ENCODE peak calls at places on chromosome 4, in eight cellular contexts. One of them, this sample, is unnamed.

GRCh38 chr4:8439914-8440490 is 521 bp downstream of the ACOX3 start:
- DNase-seq in gastrocnemius medialis: peak
- DNase-seq in uterus: no peak
- DNase-seq in tibial nerve: peak
- DNase-seq in IMR-90: no peak
- DNase-seq in sigmoid colon: no peak
- DNase-seq in HepG2: peak
- DNase-seq in lower leg skin: no peak
- DNase-seq in this sample: no peak

GRCh38 chr4:40227284-40227683 is 30.5 kb downstream of the RHOH start:
- DNase-seq in lower leg skin: no peak
- DNase-seq in tibial nerve: no peak
- DNase-seq in gastrocnemius medialis: no peak
- DNase-seq in IMR-90: no peak
- DNase-seq in sigmoid colon: no peak
- DNase-seq in HepG2: no peak
- DNase-seq in uterus: no peak
- DNase-seq in this sample: no peak

GRCh38 chr4:83013420-83013867 is 2.8 kb upstream of the LIN54 start:
- DNase-seq in sigmoid colon: no peak
- DNase-seq in uterus: no peak
- DNase-seq in lower leg skin: no peak
- DNase-seq in tibial nerve: no peak
- DNase-seq in gastrocnemius medialis: no peak
- DNase-seq in IMR-90: no peak
- DNase-seq in HepG2: no peak
- DNase-seq in this sample: no peak

GRCh38 chr4:163448541-163449203 is 24.9 kb downstream of the TKTL2 start:
- DNase-seq in gastrocnemius medialis: no peak
- DNase-seq in IMR-90: peak
- DNase-seq in tibial nerve: no peak
- DNase-seq in sigmoid colon: no peak
- DNase-seq in lower leg skin: no peak
- DNase-seq in uterus: no peak
- DNase-seq in HepG2: no peak
- DNase-seq in this sample: no peak

GRCh38 chr4:8274772-8275241 is 5.3 kb downstream of the HTRA3 start:
- DNase-seq in uterus: peak
- DNase-seq in gastrocnemius medialis: peak
- DNase-seq in tibial nerve: peak
- DNase-seq in IMR-90: peak
- DNase-seq in lower leg skin: peak
- DNase-seq in HepG2: no peak
- DNase-seq in sigmoid colon: peak
- DNase-seq in this sample: no peak

GRCh38 chr4:104890598-104890997 is 256.1 kb upstream of the TET2 start:
- DNase-seq in IMR-90: no peak
- DNase-seq in lower leg skin: no peak
- DNase-seq in HepG2: no peak
- DNase-seq in gastrocnemius medialis: no peak
- DNase-seq in tibial nerve: no peak
- DNase-seq in sigmoid colon: no peak
- DNase-seq in uterus: no peak
- DNase-seq in this sample: no peak

GRCh38 chr4:43352859-43353258 is 460.3 kb downstream of the GRXCR1 start:
- DNase-seq in lower leg skin: no peak
- DNase-seq in gastrocnemius medialis: no peak
- DNase-seq in HepG2: no peak
- DNase-seq in uterus: no peak
- DNase-seq in IMR-90: no peak
- DNase-seq in tibial nerve: no peak
- DNase-seq in sigmoid colon: no peak
- DNase-seq in this sample: no peak

GRCh38 chr4:173934933-173935620 is 348.4 kb downstream of the FBXO8 start:
- DNase-seq in sigmoid colon: no peak
- DNase-seq in lower leg skin: no peak
- DNase-seq in uterus: peak
- DNase-seq in IMR-90: no peak
- DNase-seq in tibial nerve: no peak
- DNase-seq in gastrocnemius medialis: no peak
- DNase-seq in HepG2: no peak
- DNase-seq in this sample: no peak

GRCh38 chr4:174437324-174437723 is 85.0 kb downstream of the HPGD start:
- DNase-seq in uterus: no peak
- DNase-seq in sigmoid colon: no peak
- DNase-seq in lower leg skin: no peak
- DNase-seq in HepG2: no peak
- DNase-seq in gastrocnemius medialis: no peak
- DNase-seq in tibial nerve: no peak
- DNase-seq in IMR-90: peak
- DNase-seq in this sample: no peak

GRCh38 chr4:166195101-166195500 is 322.1 kb downstream of the TLL1 start:
- DNase-seq in sigmoid colon: no peak
- DNase-seq in HepG2: no peak
- DNase-seq in lower leg skin: no peak
- DNase-seq in tibial nerve: no peak
- DNase-seq in IMR-90: no peak
- DNase-seq in uterus: no peak
- DNase-seq in gastrocnemius medialis: no peak
- DNase-seq in this sample: no peak

GRCh38 chr4:5206391-5206790 is 155.1 kb downstream of the STK32B start:
- DNase-seq in HepG2: no peak
- DNase-seq in lower leg skin: no peak
- DNase-seq in uterus: peak
- DNase-seq in gastrocnemius medialis: peak
- DNase-seq in sigmoid colon: no peak
- DNase-seq in tibial nerve: peak
- DNase-seq in IMR-90: peak
- DNase-seq in this sample: no peak

GRCh38 chr4:148634476-148634875 is 192.3 kb upstream of the NR3C2 start:
- DNase-seq in gastrocnemius medialis: no peak
- DNase-seq in lower leg skin: no peak
- DNase-seq in uterus: no peak
- DNase-seq in sigmoid colon: no peak
- DNase-seq in tibial nerve: no peak
- DNase-seq in HepG2: no peak
- DNase-seq in IMR-90: peak
- DNase-seq in this sample: no peak

GRCh38 chr4:109296545-109296944 is 5.9 kb downstream of the COL25A1 start:
- DNase-seq in uterus: no peak
- DNase-seq in IMR-90: no peak
- DNase-seq in gastrocnemius medialis: no peak
- DNase-seq in HepG2: no peak
- DNase-seq in sigmoid colon: no peak
- DNase-seq in tibial nerve: no peak
- DNase-seq in lower leg skin: no peak
- DNase-seq in this sample: no peak

GRCh38 chr4:107837298-107837697 is 12.6 kb downstream of the SGMS2 start:
- DNase-seq in sigmoid colon: no peak
- DNase-seq in IMR-90: no peak
- DNase-seq in HepG2: no peak
- DNase-seq in gastrocnemius medialis: peak
- DNase-seq in lower leg skin: no peak
- DNase-seq in tibial nerve: no peak
- DNase-seq in uterus: no peak
- DNase-seq in this sample: no peak

GRCh38 chr4:20456416-20456815 is 204.7 kb downstream of the SLIT2 start:
- DNase-seq in uterus: no peak
- DNase-seq in HepG2: no peak
- DNase-seq in tibial nerve: no peak
- DNase-seq in IMR-90: peak
- DNase-seq in sigmoid colon: no peak
- DNase-seq in gastrocnemius medialis: no peak
- DNase-seq in lower leg skin: no peak
- DNase-seq in this sample: no peak

GRCh38 chr4:21652508-21653108 is 296.0 kb downstream of the KCNIP4 start:
- DNase-seq in gastrocnemius medialis: no peak
- DNase-seq in IMR-90: no peak
- DNase-seq in sigmoid colon: no peak
- DNase-seq in tibial nerve: no peak
- DNase-seq in lower leg skin: no peak
- DNase-seq in HepG2: no peak
- DNase-seq in uterus: no peak
- DNase-seq in this sample: no peak

GRCh38 chr4:3880595-3881120 is 114.5 kb downstream of the ADRA2C start:
- DNase-seq in gastrocnemius medialis: peak
- DNase-seq in IMR-90: peak
- DNase-seq in uterus: peak
- DNase-seq in tibial nerve: peak
- DNase-seq in lower leg skin: peak
- DNase-seq in sigmoid colon: no peak
- DNase-seq in HepG2: peak
- DNase-seq in this sample: peak

GRCh38 chr4:123628288-123628687 is 231.7 kb downstream of the SPRY1 start:
- DNase-seq in sigmoid colon: no peak
- DNase-seq in lower leg skin: no peak
- DNase-seq in IMR-90: no peak
- DNase-seq in gastrocnemius medialis: no peak
- DNase-seq in tibial nerve: no peak
- DNase-seq in uterus: no peak
- DNase-seq in HepG2: peak
- DNase-seq in this sample: no peak

GRCh38 chr4:39037491-39037825 is 5.2 kb upstream of the TMEM156 start:
- DNase-seq in IMR-90: peak
- DNase-seq in sigmoid colon: no peak
- DNase-seq in uterus: no peak
- DNase-seq in tibial nerve: no peak
- DNase-seq in HepG2: no peak
- DNase-seq in gastrocnemius medialis: no peak
- DNase-seq in lower leg skin: no peak
- DNase-seq in this sample: no peak
- TF ChIP-seq POLR2A in IMR-90: no peak
- TF ChIP-seq POLR2A in sigmoid colon: no peak
- TF ChIP-seq POLR2A in uterus: no peak
- TF ChIP-seq POLR2A in tibial nerve: no peak
- TF ChIP-seq POLR2A in HepG2: no peak
- TF ChIP-seq POLR2A in gastrocnemius medialis: no peak
- TF ChIP-seq POLR2A in lower leg skin: no peak
- TF ChIP-seq POLR2A in this sample: no peak

DNA sequence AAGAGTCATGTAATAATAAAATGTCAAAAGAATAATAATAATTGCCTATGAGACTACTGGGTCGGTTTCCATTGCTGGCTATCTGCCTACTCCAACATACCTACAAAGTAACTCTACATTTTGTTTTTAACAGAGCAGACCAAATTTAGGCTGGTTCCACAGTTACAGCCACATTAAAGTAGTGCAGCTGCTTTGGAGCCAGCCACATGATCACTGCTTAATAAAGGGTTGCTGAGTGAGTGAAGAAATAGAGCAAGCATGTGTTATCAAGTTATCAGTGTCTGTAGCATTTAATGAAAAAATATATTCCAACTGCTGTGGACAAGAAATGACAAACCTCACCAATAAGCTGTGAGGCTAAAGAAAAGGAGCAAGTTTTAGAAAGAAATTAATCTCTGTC is 782.3 kb downstream of the PCDH18 start:
- DNase-seq in tibial nerve: no peak
- DNase-seq in IMR-90: no peak
- DNase-seq in lower leg skin: no peak
- DNase-seq in uterus: no peak
- DNase-seq in HepG2: no peak
- DNase-seq in sigmoid colon: no peak
- DNase-seq in gastrocnemius medialis: no peak
- DNase-seq in this sample: no peak
- TF ChIP-seq POLR2A in tibial nerve: no peak
- TF ChIP-seq POLR2A in IMR-90: no peak
- TF ChIP-seq POLR2A in lower leg skin: no peak
- TF ChIP-seq POLR2A in uterus: no peak
- TF ChIP-seq POLR2A in HepG2: no peak
- TF ChIP-seq POLR2A in sigmoid colon: no peak
- TF ChIP-seq POLR2A in gastrocnemius medialis: no peak
- TF ChIP-seq POLR2A in this sample: no peak

GRCh38 chr4:75935628-75936027 is 5.2 kb downstream of the NAAA start:
- DNase-seq in IMR-90: no peak
- DNase-seq in HepG2: no peak
- DNase-seq in tibial nerve: no peak
- DNase-seq in gastrocnemius medialis: no peak
- DNase-seq in lower leg skin: no peak
- DNase-seq in sigmoid colon: no peak
- DNase-seq in uterus: no peak
- DNase-seq in this sample: no peak

GRCh38 chr4:75940692-75941253 is at the start of gene NAAA:
- DNase-seq in HepG2: peak
- DNase-seq in IMR-90: peak
- DNase-seq in lower leg skin: peak
- DNase-seq in sigmoid colon: peak
- DNase-seq in gastrocnemius medialis: peak
- DNase-seq in uterus: peak
- DNase-seq in tibial nerve: peak
- DNase-seq in this sample: peak

GRCh38 chr4:75939890-75940691 is 722 bp downstream of the NAAA start:
- DNase-seq in tibial nerve: peak
- DNase-seq in HepG2: peak
- DNase-seq in uterus: peak
- DNase-seq in IMR-90: peak
- DNase-seq in gastrocnemius medialis: peak
- DNase-seq in sigmoid colon: peak
- DNase-seq in lower leg skin: peak
- DNase-seq in this sample: peak
- TF ChIP-seq POLR2A in tibial nerve: no peak
- TF ChIP-seq POLR2A in HepG2: no peak
- TF ChIP-seq POLR2A in uterus: no peak
- TF ChIP-seq POLR2A in IMR-90: no peak
- TF ChIP-seq POLR2A in gastrocnemius medialis: no peak
- TF ChIP-seq POLR2A in sigmoid colon: no peak
- TF ChIP-seq POLR2A in lower leg skin: no peak
- TF ChIP-seq POLR2A in this sample: no peak

GRCh38 chr4:152585036-152585439 is 49.1 kb upstream of the FBXW7 start:
- DNase-seq in gastrocnemius medialis: no peak
- DNase-seq in tibial nerve: no peak
- DNase-seq in HepG2: no peak
- DNase-seq in lower leg skin: no peak
- DNase-seq in IMR-90: peak
- DNase-seq in sigmoid colon: no peak
- DNase-seq in uterus: no peak
- DNase-seq in this sample: no peak
- TF ChIP-seq POLR2A in gastrocnemius medialis: no peak
- TF ChIP-seq POLR2A in tibial nerve: no peak
- TF ChIP-seq POLR2A in HepG2: no peak
- TF ChIP-seq POLR2A in lower leg skin: no peak
- TF ChIP-seq POLR2A in IMR-90: no peak
- TF ChIP-seq POLR2A in sigmoid colon: no peak
- TF ChIP-seq POLR2A in uterus: no peak
- TF ChIP-seq POLR2A in this sample: no peak

GRCh38 chr4:186348433-186348832 is 82.4 kb downstream of the F11 start:
- DNase-seq in HepG2: no peak
- DNase-seq in sigmoid colon: no peak
- DNase-seq in IMR-90: no peak
- DNase-seq in gastrocnemius medialis: no peak
- DNase-seq in lower leg skin: no peak
- DNase-seq in uterus: no peak
- DNase-seq in tibial nerve: no peak
- DNase-seq in this sample: no peak
- TF ChIP-seq POLR2A in HepG2: no peak
- TF ChIP-seq POLR2A in sigmoid colon: no peak
- TF ChIP-seq POLR2A in IMR-90: no peak
- TF ChIP-seq POLR2A in gastrocnemius medialis: no peak
- TF ChIP-seq POLR2A in lower leg skin: no peak
- TF ChIP-seq POLR2A in uterus: no peak
- TF ChIP-seq POLR2A in tibial nerve: no peak
- TF ChIP-seq POLR2A in this sample: no peak

This sample was measured in GM12891.